ENCODE peak calls at places on chromosomes 5 and 9, in ten cellular contexts. F, D, H, W, I, R, U, B, A and S are unnamed samples.

GRCh38 chr9:136086213-136086881 is 8.7 kb downstream of the NACC2 start:
- DNase-seq in F (no peak), D (no peak), H (no peak), W (no peak), I (peak; percentile 1), R (no peak), U (no peak), B (no peak), A (no peak), S (no peak)

GRCh38 chr5:80653497-80653896 is 955 bp upstream of the MSH3 start:
- DNase-seq in F (no peak), D (no peak), H (no peak), W (no peak), I (no peak), R (no peak), U (no peak), B (no peak), A (no peak), S (no peak)

GRCh38 chr5:50744761-50745160 is 78.3 kb downstream of the PARP8 start:
- DNase-seq in F (no peak), D (no peak), H (peak; percentile 74), W (peak; percentile 71), I (no peak), R (peak; percentile 50), U (peak; percentile 46), B (no peak), A (no peak), S (no peak)

GRCh38 chr5:143985832-143986485 is 174.0 kb downstream of the HMHB1 start:
- DNase-seq in F (no peak), D (peak; percentile 77), H (peak; percentile 79), W (peak; percentile 29), I (no peak), R (no peak), U (peak; percentile 87), B (no peak), A (no peak), S (peak; percentile 58)

GRCh38 chr5:55276771-55277170 is 30.7 kb downstream of the DHX29 start:
- DNase-seq in F (no peak), D (peak; percentile 14), H (peak; percentile 72), W (no peak), I (no peak), R (no peak), U (peak; percentile 75), B (peak; percentile 11), A (no peak), S (no peak)

GRCh38 chr5:37757980-37758582 is 81.8 kb downstream of the GDNF start:
- DNase-seq in F (no peak), D (peak; percentile 54), H (no peak), W (peak; percentile 36), I (no peak), R (no peak), U (peak; percentile 32), B (no peak), A (no peak), S (peak; percentile 13)

GRCh38 chr9:121599186-121599871 is 52.1 kb upstream of the DAB2IP start:
- DNase-seq in F (peak; percentile 84), D (peak; percentile 85), H (peak; percentile 26), W (no peak), I (peak; percentile 97), R (no peak), U (peak; percentile 63), B (peak; percentile 64), A (peak; percentile 71), S (no peak)

GRCh38 chr9:126128494-126129142 is 198.0 kb upstream of the MVB12B start:
- DNase-seq in F (no peak), D (no peak), H (no peak), W (no peak), I (no peak), R (no peak), U (no peak), B (no peak), A (no peak), S (no peak)

GRCh38 chr9:16385590-16386578 is 484.6 kb downstream of the BNC2 start:
- DNase-seq in F (no peak), D (peak; percentile 87), H (peak; percentile 80), W (peak; percentile 80), I (no peak), R (no peak), U (peak; percentile 86), B (peak; percentile 25), A (no peak), S (peak; percentile 26)

DNA sequence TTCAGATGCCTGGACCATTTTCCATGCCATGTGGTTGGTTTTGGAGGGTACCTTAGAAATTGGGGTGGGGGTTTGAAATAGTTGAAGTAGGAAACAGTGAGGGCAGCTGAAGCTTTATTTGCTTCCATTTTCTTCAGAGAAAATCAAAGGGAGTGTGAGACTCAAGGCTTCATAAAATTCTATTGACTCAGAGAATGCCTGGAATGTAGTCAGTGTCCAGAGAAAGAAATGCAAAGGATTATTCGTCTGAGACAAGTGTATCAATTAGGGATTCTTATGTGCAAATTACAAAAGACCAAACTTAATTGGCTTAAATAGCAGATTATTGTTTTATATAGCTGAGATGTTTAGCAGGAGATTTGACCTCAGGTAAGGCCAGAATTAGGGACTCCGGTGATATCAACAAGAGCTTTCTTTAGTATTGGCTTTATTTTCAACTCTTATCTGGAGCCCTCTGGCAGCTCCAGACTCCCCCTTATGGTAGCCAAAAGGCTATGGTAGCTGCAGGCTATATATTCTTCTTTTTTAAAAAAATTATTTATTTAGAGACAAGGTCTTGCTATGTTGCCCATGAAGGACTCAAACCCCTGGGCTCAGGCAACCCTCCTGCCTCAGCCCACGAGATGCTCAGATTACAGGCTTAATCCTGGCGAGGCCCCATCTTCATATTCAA is 38.9 kb downstream of the PTTG1 start:
- DNase-seq in F (peak; percentile 24), D (no peak), H (no peak), W (no peak), I (no peak), R (no peak), U (peak; percentile 33), B (no peak), A (no peak), S (no peak)
- H3K4me2 ChIP-seq in F (no peak overlapping the region), D (no peak overlapping the region), H (no peak overlapping the region), W (no peak overlapping the region), I (no peak overlapping the region), R (no peak overlapping the region), U (no peak overlapping the region), B (no peak overlapping the region), A (no peak overlapping the region), S (no peak overlapping the region)

DNA sequence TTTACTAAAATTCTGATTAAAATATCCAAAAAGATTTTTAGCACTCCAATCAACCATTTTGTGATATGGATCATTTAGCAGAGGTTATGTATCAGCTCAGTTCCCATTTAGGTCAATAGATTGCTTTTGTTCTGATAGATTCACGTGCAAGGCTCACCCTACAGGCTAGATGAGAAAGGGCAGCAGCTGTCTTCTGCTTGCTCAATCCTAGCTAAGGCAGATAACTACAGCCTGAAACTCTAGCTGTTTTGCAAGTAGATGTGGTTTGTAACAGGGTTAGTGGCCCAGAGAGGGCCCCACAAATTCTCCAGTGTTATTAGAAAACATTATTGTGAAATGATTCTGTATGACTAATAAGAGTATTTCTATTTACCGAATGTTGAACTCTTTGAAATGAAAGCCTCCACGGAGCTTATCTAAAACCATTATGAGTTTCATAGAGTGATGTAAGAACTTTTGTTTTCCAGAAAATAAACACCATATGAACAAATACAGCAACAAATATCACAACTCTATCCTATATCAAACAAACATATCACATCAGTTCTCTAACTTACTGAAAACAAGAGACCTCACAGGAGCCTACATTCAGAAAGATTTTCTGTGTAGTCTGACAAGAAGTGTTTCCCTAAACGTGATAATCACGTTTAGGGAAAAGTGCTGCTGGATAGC is 841.9 kb upstream of the ACO1 start:
- DNase-seq in F (no peak), D (no peak), H (peak; percentile 4), W (peak; percentile 81), I (peak; percentile 38), R (peak; percentile 51), U (peak; percentile 32), B (peak; percentile 18), A (no peak), S (peak; percentile 29)
- H3K4me3 ChIP-seq in F (no peak overlapping the region), D (no peak overlapping the region), H (no peak overlapping the region), W (no peak overlapping the region), I (no peak overlapping the region), R (no peak overlapping the region), U (no peak overlapping the region), B (no peak overlapping the region), A (no peak overlapping the region), S (no peak overlapping the region)

DNA sequence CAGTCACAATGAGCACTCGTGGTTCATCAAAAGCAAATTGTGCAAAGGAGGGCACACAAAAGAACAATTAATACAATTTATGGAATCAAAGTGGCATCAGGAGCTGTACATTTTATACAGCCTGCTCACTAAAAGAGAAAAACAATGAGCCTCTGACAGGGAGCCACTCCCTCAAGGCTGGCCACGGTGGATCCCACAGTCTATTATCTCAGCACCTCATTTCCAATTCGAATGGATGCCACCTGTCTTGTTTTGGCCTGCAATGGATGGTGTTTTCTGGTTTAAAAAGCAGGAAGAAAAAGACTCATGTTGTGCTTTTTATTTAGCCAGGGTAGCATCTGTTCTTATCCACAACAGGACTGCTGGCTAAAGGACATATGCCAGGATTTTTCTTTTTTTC is 354.7 kb downstream of the ENC1 start:
- DNase-seq in F (no peak), D (no peak), H (no peak), W (no peak), I (no peak), R (no peak), U (no peak), B (no peak), A (no peak), S (no peak)
- H3K4me2 ChIP-seq in F (no peak overlapping the region), D (no peak overlapping the region), H (no peak overlapping the region), W (no peak overlapping the region), I (no peak overlapping the region), R (no peak overlapping the region), U (no peak overlapping the region), B (no peak overlapping the region), A (no peak overlapping the region), S (no peak overlapping the region)

GRCh38 chr5:88876714-88877113 is 6.3 kb downstream of the MEF2C start:
- DNase-seq in F (no peak), D (no peak), H (no peak), W (no peak), I (no peak), R (no peak), U (no peak), B (no peak), A (no peak), S (no peak)

GRCh38 chr5:88879724-88880123 is 3.3 kb downstream of the MEF2C start:
- DNase-seq in F (no peak), D (peak; percentile 43), H (no peak), W (no peak), I (peak; percentile 34), R (peak; percentile 58), U (no peak), B (no peak), A (no peak), S (peak; percentile 71)

GRCh38 chr5:88877826-88878225 is 5.2 kb downstream of the MEF2C start:
- DNase-seq in F (no peak), D (peak; percentile 75), H (no peak), W (peak; percentile 14), I (no peak), R (no peak), U (no peak), B (no peak), A (no peak), S (peak; percentile 78)

GRCh38 chr5:88880196-88880595 is 2.8 kb downstream of the MEF2C start:
- DNase-seq in F (no peak), D (no peak), H (no peak), W (no peak), I (no peak), R (peak; percentile 24), U (no peak), B (no peak), A (no peak), S (no peak)

DNA sequence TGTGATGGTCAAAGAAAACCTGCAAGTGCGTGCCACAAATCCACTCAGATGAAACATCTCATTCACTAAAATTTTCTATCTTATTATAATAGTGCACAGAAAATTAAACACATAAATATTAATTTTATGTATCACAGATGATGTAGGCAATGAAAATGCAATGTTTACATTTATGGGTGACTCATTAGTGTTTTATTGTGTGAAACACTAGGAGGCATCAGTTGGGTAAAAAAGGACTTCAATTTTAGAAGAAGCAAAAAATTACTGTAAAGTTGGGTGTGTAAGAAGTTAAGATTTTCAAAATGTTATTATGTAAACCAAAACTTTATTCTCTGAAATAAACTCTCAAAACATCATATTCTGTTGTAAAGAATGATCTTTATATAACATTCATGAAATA is 4.0 kb downstream of the MEF2C start:
- DNase-seq in F (no peak), D (peak; percentile 83), H (peak; percentile 63), W (peak; percentile 74), I (no peak), R (peak; percentile 45), U (peak; percentile 60), B (no peak), A (no peak), S (peak; percentile 65)
- H3K4me3 ChIP-seq in F (no peak overlapping the region), D (peak overlapping the region; percentile 37), H (no peak overlapping the region), W (no peak overlapping the region), I (no peak overlapping the region), R (peak overlapping the region; percentile 79), U (no peak overlapping the region), B (no peak overlapping the region), A (no peak overlapping the region), S (no peak overlapping the region)